ENCODE peak calls at places on chromosome 6, in seven cellular contexts. W is stimulated activated CD4-positive, alpha-beta T cell treated with anti-CD3 and anti-CD28 coated beads, Interleukin-12 subunit alpha, Interleukin-12 subunit beta, amount 100 ng/mL, for 4 hours; X is T-helper 9 cell; E is prostate gland; L is GM20000; V is GM06990; A is iPS DF 19.7. Q is an unnamed sample.

GRCh38 chr6:22877946-22878705 is 308.8 kb downstream of the HDGFL1 start:
- DNase-seq in W (no peak), X (no peak), E (no peak), L (no peak), V (no peak), A (peak), Q (no peak)

GRCh38 chr6:87308970-87309369 is 13.4 kb upstream of the SMIM8 start:
- DNase-seq in W (no peak), X (no peak), E (no peak), L (no peak), V (no peak), A (no peak), Q (no peak)

GRCh38 chr6:127146935-127147334 is 28.5 kb downstream of the RSPO3 start:
- DNase-seq in W (no peak), X (no peak), E (no peak), L (no peak), V (no peak), A (peak), Q (no peak)

GRCh38 chr6:114075300-114075699 is 104.4 kb upstream of the HDAC2 start:
- DNase-seq in W (no peak), X (no peak), E (no peak), L (no peak), V (no peak), A (no peak), Q (peak)

GRCh38 chr6:49326337-49326736 is 136.7 kb downstream of the MMUT start:
- DNase-seq in W (no peak), X (no peak), E (no peak), L (no peak), V (no peak), A (no peak), Q (no peak)

GRCh38 chr6:686528-686927 is 6.4 kb downstream of the EXOC2 start:
- DNase-seq in W (no peak), X (no peak), E (no peak), L (no peak), V (no peak), A (no peak), Q (no peak)

GRCh38 chr6:52360028-52360427 is 1.9 kb upstream of the PAQR8 start:
- DNase-seq in W (no peak), X (no peak), E (no peak), L (no peak), V (no peak), A (no peak), Q (no peak)

GRCh38 chr6:106514281-106514885 is 114.9 kb downstream of the RTN4IP1 start:
- DNase-seq in W (no peak), X (no peak), E (no peak), L (no peak), V (no peak), A (no peak), Q (no peak)

GRCh38 chr6:34671801-34672656 is 24.5 kb downstream of the ILRUN start:
- DNase-seq in W (peak), X (peak), E (no peak), L (peak), V (peak), A (no peak), Q (peak)

GRCh38 chr6:112330877-112331260 is 16.3 kb upstream of the RFPL4B start:
- DNase-seq in W (no peak), X (no peak), E (no peak), L (no peak), V (no peak), A (no peak), Q (no peak)

GRCh38 chr6:77883849-77884248 is 231.0 kb downstream of the MEI4 start:
- DNase-seq in W (no peak), X (no peak), E (no peak), L (no peak), V (no peak), A (no peak), Q (no peak)

GRCh38 chr6:43977404-43978111 is 149.7 kb downstream of the MRPL14 start:
- DNase-seq in W (no peak), X (no peak), E (no peak), L (peak), V (peak), A (no peak), Q (peak)

GRCh38 chr6:130409394-130410095 is 43.7 kb downstream of the TMEM200A start:
- DNase-seq in W (no peak), X (no peak), E (no peak), L (no peak), V (no peak), A (no peak), Q (no peak)

GRCh38 chr6:155050311-155050710 is 55.2 kb downstream of the TIAM2 start:
- DNase-seq in W (peak), X (no peak), E (no peak), L (peak), V (peak), A (no peak), Q (peak)

Q was measured in GM12865.